ENCODE peak calls at places on chromosomes 5 and 9, in four cellular contexts. C, P, V and S are unnamed samples.

GRCh38 chr9:95031711-95032461 is 285.6 kb downstream of the FANCC start:
- DNase-seq in C (no peak), P (no peak), V (no peak), S (no peak)

GRCh38 chr9:98899399-98900056 is 44.2 kb upstream of the COL15A1 start:
- DNase-seq in C (no peak), P (no peak), V (peak), S (no peak)

GRCh38 chr9:35035851-35036701 is 36.3 kb downstream of the VCP start:
- DNase-seq in C (no peak), P (peak), V (peak), S (peak)

GRCh38 chr9:126108240-126108639 is 218.4 kb upstream of the MVB12B start:
- DNase-seq in C (no peak), P (no peak), V (no peak), S (no peak)

GRCh38 chr5:173643964-173644363 is 27.5 kb upstream of the BOD1 start:
- DNase-seq in C (peak), P (no peak), V (peak), S (no peak)

GRCh38 chr9:127915801-127916664 is 808 bp downstream of the ST6GALNAC4 start:
- DNase-seq in C (no peak), P (no peak), V (no peak), S (no peak)

GRCh38 chr9:125984461-125984860 is 237.3 kb downstream of the PBX3 start:
- DNase-seq in C (no peak), P (no peak), V (no peak), S (no peak)

GRCh38 chr5:61303348-61303747 is 28.7 kb upstream of the ZSWIM6 start:
- DNase-seq in C (no peak), P (no peak), V (no peak), S (no peak)

GRCh38 chr5:166772770-166773169 is 1518.7 kb upstream of the WWC1 start:
- DNase-seq in C (no peak), P (no peak), V (no peak), S (no peak)

GRCh38 chr5:160651682-160652645 is 200.0 kb downstream of the ATP10B start:
- DNase-seq in C (no peak), P (no peak), V (no peak), S (no peak)

GRCh38 chr9:137106662-137107292 is 7.8 kb downstream of the DPP7 start:
- DNase-seq in C (no peak), P (no peak), V (no peak), S (no peak)

GRCh38 chr5:154176191-154176590 is 14.3 kb upstream of the GALNT10 start:
- DNase-seq in C (no peak), P (no peak), V (peak), S (no peak)

GRCh38 chr9:37329576-37329975 is 92.9 kb upstream of the GRHPR start:
- DNase-seq in C (no peak), P (peak), V (peak), S (no peak)

GRCh38 chr5:55920784-55921183 is 69.6 kb downstream of the IL31RA start:
- DNase-seq in C (no peak), P (no peak), V (no peak), S (peak)

GRCh38 chr5:61178702-61179101 is 16.4 kb upstream of the SMIM15 start:
- DNase-seq in C (no peak), P (no peak), V (no peak), S (no peak)

GRCh38 chr9:88420227-88420626 is 32.0 kb downstream of the SPIN1 start:
- DNase-seq in C (no peak), P (no peak), V (no peak), S (no peak)

GRCh38 chr5:159463590-159464321 is 133.5 kb upstream of the IL12B start:
- DNase-seq in C (no peak), P (no peak), V (peak), S (no peak)

GRCh38 chr5:124995451-124995850 is 249.0 kb upstream of the ZNF608 start:
- DNase-seq in C (no peak), P (no peak), V (peak), S (no peak)

GRCh38 chr9:137336735-137337134 is 34.7 kb upstream of the NRARP start:
- DNase-seq in C (no peak), P (no peak), V (no peak), S (no peak)

GRCh38 chr5:79878721-79879336 is 112.2 kb downstream of the MTX3 start:
- DNase-seq in C (no peak), P (peak), V (no peak), S (peak)

GRCh38 chr5:78636682-78637081 is 11.9 kb downstream of the LHFPL2 start:
- DNase-seq in C (no peak), P (no peak), V (no peak), S (no peak)

GRCh38 chr9:121862371-121862970 is 211.0 kb downstream of the DAB2IP start:
- DNase-seq in C (no peak), P (no peak), V (no peak), S (peak)

GRCh38 chr5:57626703-57627102 is 144.1 kb upstream of the ACTBL2 start:
- DNase-seq in C (no peak), P (no peak), V (no peak), S (no peak)

GRCh38 chr9:98861881-98862501 is 54.5 kb downstream of the GALNT12 start:
- DNase-seq in C (no peak), P (no peak), V (peak), S (no peak)

GRCh38 chr5:80406980-80407734 is 707 bp upstream of the ZFYVE16 start:
- DNase-seq in C (no peak), P (no peak), V (peak), S (no peak)

GRCh38 chr9:97487880-97488279 is 13.6 kb upstream of the TMOD1 start:
- DNase-seq in C (no peak), P (no peak), V (no peak), S (no peak)

GRCh38 chr5:42374722-42375273 is 48.4 kb upstream of the GHR start:
- DNase-seq in C (no peak), P (no peak), V (no peak), S (no peak)

GRCh38 chr5:110054240-110054639 is 364.5 kb downstream of the MAN2A1 start:
- DNase-seq in C (peak), P (peak), V (peak), S (no peak)

GRCh38 chr5:14218897-14219573 is 75.9 kb downstream of the TRIO start:
- DNase-seq in C (no peak), P (no peak), V (peak), S (no peak)

GRCh38 chr5:164741376-164741775 is 1236.0 kb downstream of the MAT2B start:
- DNase-seq in C (no peak), P (no peak), V (no peak), S (no peak)

GRCh38 chr5:141782991-141783598 is 95.1 kb downstream of the PCDH1 start:
- DNase-seq in C (no peak), P (no peak), V (no peak), S (no peak)

GRCh38 chr9:37943329-37944265 is 39.7 kb upstream of the SLC25A51 start:
- DNase-seq in C (no peak), P (no peak), V (peak), S (no peak)

GRCh38 chr5:143235423-143235822 is 168.1 kb downstream of the NR3C1 start:
- DNase-seq in C (no peak), P (no peak), V (peak), S (no peak)

GRCh38 chr9:14438232-14438966 is 124.5 kb upstream of the NFIB start:
- DNase-seq in C (no peak), P (no peak), V (peak), S (no peak)

GRCh38 chr9:91028166-91028827 is 226.7 kb downstream of the SYK start:
- DNase-seq in C (no peak), P (no peak), V (no peak), S (no peak)

GRCh38 chr9:137030528-137030927 is 1.4 kb downstream of the FUT7 start:
- DNase-seq in C (peak), P (no peak), V (no peak), S (no peak)

GRCh38 chr9:74887041-74887980 is at the start of gene TRPM6:
- DNase-seq in C (no peak), P (peak), V (peak), S (peak)

GRCh38 chr9:94511134-94511942 is 43.5 kb upstream of the PCAT7 start:
- DNase-seq in C (no peak), P (no peak), V (no peak), S (no peak)

GRCh38 chr9:123310551-123311249 is 42.3 kb upstream of the STRBP start:
- DNase-seq in C (no peak), P (no peak), V (no peak), S (no peak)

GRCh38 chr5:39175273-39175955 is 43.9 kb downstream of the FYB1 start:
- DNase-seq in C (no peak), P (no peak), V (no peak), S (no peak)
- TF ChIP-seq CHD1 in C (no peak), P (no peak), V (no peak), S (no peak)

DNA sequence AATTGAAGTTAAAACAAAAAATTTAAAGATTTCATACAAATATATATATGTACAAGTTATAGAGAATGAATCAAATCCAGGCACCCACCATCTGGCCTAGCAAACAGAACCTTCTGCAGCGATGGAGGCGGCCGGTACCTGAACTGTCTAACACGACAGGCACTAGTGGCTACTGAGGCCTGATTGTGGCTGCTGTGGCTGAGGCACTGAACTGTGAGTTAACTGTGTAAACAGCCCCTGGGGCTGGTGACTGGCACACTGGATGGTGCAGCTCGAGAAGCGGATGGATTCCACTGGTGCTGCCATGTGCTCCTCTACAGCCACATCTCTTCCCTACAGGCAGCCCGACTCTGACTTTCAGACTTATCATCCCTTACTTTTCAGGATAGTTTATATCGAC is 82.4 kb downstream of the RAPGEF1 start:
- DNase-seq in C (no peak), P (no peak), V (no peak), S (no peak)
- TF ChIP-seq CHD1 in C (no peak), P (no peak), V (no peak), S (no peak)

DNA sequence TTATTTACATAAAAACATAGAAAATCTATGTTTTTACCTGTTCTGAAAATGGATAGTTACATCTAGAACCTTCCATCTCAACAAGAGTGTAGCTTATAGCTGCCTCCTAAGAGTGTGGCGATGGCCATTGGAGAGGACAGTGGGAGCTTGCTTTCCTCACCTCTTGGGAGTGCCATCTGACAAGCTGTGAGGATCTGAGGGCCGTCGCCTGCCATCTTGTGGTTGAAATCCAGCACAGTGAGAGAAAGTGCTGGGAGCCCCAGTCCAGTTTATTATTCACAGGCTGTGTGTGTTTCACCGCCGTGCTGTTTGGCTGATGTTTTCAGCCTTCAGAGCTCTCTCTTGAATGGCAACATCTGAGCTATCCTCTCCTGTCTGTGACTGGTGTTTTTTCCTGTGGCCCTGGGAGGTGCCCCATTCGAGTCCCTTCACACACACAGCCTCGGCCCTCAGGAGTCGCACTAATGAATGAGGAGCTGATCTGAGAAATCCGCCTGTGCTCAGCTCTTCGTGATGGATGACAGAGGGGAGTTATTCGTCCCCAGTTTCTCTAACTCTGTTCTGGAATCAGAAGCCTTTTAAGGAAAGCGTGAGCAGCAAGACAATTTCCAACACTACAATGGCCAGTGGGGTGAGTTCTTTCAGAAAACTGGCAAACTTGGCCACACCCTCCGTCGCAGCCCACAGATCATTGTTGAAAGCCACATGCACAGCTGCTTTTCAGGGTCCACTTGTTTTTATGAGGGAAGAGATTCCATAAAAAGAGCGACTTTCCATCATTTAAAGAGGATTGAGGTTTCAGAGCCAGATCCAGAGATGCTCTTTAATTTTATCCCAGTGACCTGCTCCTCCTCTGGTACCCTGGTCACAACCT is 170.3 kb downstream of the PDZD2 start:
- DNase-seq in C (no peak), P (peak), V (peak), S (peak)
- TF ChIP-seq CHD1 in C (no peak), P (no peak), V (no peak), S (no peak)

DNA sequence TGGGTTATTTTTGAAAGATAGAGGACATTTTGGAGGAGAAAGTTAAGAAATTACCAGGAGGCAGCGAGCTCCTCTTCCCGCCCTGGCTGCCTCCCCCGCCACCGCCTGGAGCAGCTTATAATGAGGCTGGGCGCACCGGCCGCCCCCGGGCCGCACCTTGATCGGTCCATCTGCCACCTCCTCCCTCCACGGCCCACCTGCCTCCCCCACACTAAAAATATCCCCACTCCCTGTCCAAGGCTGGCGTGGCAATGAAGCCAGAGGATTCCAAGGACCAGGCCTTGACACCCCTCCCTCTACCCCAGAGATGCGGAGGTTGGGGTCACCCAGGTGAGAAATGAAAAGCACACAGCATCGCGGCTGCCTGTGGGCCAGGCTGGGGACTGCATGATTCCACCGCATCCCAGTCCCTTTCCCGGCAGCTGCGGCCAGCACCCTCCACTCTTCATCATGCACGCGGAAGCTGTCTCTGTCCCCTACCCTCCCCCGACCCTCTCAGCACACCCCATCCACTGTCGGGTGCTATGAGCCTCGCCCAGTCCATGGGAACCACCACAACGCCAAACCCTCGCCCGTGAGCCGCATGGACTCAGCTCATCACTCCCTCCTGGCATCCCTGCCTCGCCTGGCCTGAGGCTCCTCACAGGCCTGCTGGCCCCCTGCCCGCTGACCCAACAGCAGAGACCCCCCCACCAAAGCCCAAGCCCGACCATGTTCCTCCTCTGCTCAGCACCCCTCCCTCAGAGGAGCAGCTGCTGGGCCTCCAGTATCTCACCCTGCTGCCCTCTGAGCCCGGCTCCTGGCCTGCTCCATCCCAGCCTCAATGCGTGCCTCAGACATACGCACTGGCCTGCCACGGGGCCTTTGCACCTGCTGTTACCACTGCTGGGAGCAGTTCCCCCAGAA is 50.0 kb downstream of the SARDH start:
- DNase-seq in C (no peak), P (no peak), V (no peak), S (no peak)
- TF ChIP-seq CHD1 in C (no peak), P (no peak), V (no peak), S (no peak)

GRCh38 chr9:119086590-119086989 is 282.6 kb downstream of the BRINP1 start:
- DNase-seq in C (no peak), P (no peak), V (no peak), S (no peak)
- TF ChIP-seq CHD1 in C (no peak), P (no peak), V (no peak), S (no peak)